ENCODE peak calls at places on chromosomes 16 and 17, in six cellular contexts. Y is HepG2; D is right atrium auricular region; N is SW480; V is CD8-positive, alpha-beta T cell; H is skeletal muscle cell. K is an unnamed sample.

GRCh38 chr17:29283496-29283895 is 10.5 kb downstream of the NUFIP2 start:
- DNase-seq in Y (no peak), D (no peak), N (no peak), V (no peak), H (no peak), K (no peak)

GRCh38 chr16:27318399-27319256 is 4.9 kb downstream of the IL4R start:
- DNase-seq in Y (no peak), D (no peak), N (no peak), V (peak; percentile 22), H (peak; percentile 62), K (no peak)

GRCh38 chr17:75778861-75779249 is 5.8 kb upstream of the UNK start:
- DNase-seq in Y (peak; percentile 49), D (no peak), N (peak; percentile 70), V (peak; percentile 49), H (no peak), K (no peak)

GRCh38 chr16:72172105-72173034 is at the start of gene PMFBP1:
- DNase-seq in Y (peak; percentile 35), D (peak; percentile 72), N (peak; percentile 33), V (no peak), H (peak; percentile 64), K (no peak)

GRCh38 chr17:38871247-38871991 is 1.6 kb downstream of the LASP1 start:
- DNase-seq in Y (peak; percentile 98), D (peak; percentile 81), N (peak; percentile 91), V (peak; percentile 57), H (no peak), K (no peak)

GRCh38 chr16:89490386-89491237 is at the start of gene ANKRD11:
- DNase-seq in Y (peak; percentile 100), D (peak; percentile 100), N (peak; percentile 98), V (peak; percentile 97), H (peak; percentile 99), K (peak; percentile 95)

GRCh38 chr16:84446596-84447392 is 57.7 kb downstream of the MEAK7 start:
- DNase-seq in Y (no peak), D (no peak), N (no peak), V (no peak), H (no peak), K (no peak)

GRCh38 chr17:30309591-30309990 is 17.8 kb upstream of the BLMH start:
- DNase-seq in Y (no peak), D (no peak), N (no peak), V (no peak), H (no peak), K (no peak)

GRCh38 chr17:1325766-1326165 is 46.3 kb downstream of the TRARG1 start:
- DNase-seq in Y (no peak), D (no peak), N (no peak), V (no peak), H (no peak), K (no peak)

GRCh38 chr17:63498621-63499195 is 21.8 kb downstream of the ACE start:
- DNase-seq in Y (peak; percentile 30), D (no peak), N (no peak), V (no peak), H (no peak), K (no peak)

GRCh38 chr16:80656161-80656560 is 115.4 kb downstream of the DYNLRB2 start:
- DNase-seq in Y (no peak), D (no peak), N (no peak), V (no peak), H (no peak), K (no peak)

GRCh38 chr17:50264263-50265113 is 9.8 kb upstream of the TMEM92 start:
- DNase-seq in Y (no peak), D (no peak), N (no peak), V (no peak), H (no peak), K (peak; percentile 8)

GRCh38 chr16:20849587-20850390 is 43.5 kb downstream of the REXO5 start:
- DNase-seq in Y (peak; percentile 68), D (peak; percentile 81), N (peak; percentile 46), V (peak; percentile 48), H (no peak), K (peak; percentile 79)

GRCh38 chr17:33927732-33928133 is 327.4 kb upstream of the CCL2 start:
- DNase-seq in Y (no peak), D (no peak), N (peak; percentile 59), V (no peak), H (no peak), K (no peak)

GRCh38 chr17:4147751-4148310 is 4.8 kb downstream of the CYB5D2 start:
- DNase-seq in Y (no peak), D (no peak), N (no peak), V (no peak), H (no peak), K (no peak)

GRCh38 chr16:74169687-74170522 is 126.7 kb upstream of the PSMD7 start:
- DNase-seq in Y (no peak), D (no peak), N (no peak), V (no peak), H (no peak), K (no peak)

GRCh38 chr17:40158438-40158837 is 18.1 kb downstream of the CASC3 start:
- DNase-seq in Y (no peak), D (no peak), N (no peak), V (no peak), H (no peak), K (no peak)

GRCh38 chr17:28747046-28747691 is 3.4 kb downstream of the TRAF4 start:
- DNase-seq in Y (no peak), D (no peak), N (no peak), V (no peak), H (no peak), K (no peak)

GRCh38 chr17:64229815-64230550 is 33.1 kb downstream of the TEX2 start:
- DNase-seq in Y (no peak), D (no peak), N (no peak), V (no peak), H (no peak), K (no peak)

GRCh38 chr17:59423137-59423703 is 91.8 kb downstream of the YPEL2 start:
- DNase-seq in Y (peak; percentile 55), D (peak; percentile 65), N (no peak), V (no peak), H (peak; percentile 83), K (no peak)

GRCh38 chr16:89283449-89283848 is 65.9 kb downstream of the ZNF778 start:
- DNase-seq in Y (no peak), D (no peak), N (no peak), V (no peak), H (no peak), K (no peak)

GRCh38 chr17:65389956-65390355 is 171.5 kb downstream of the AXIN2 start:
- DNase-seq in Y (no peak), D (no peak), N (peak; percentile 65), V (no peak), H (peak; percentile 7), K (no peak)

GRCh38 chr16:57304169-57305061 is 19.9 kb upstream of the PLLP start:
- DNase-seq in Y (peak; percentile 99), D (peak; percentile 79), N (peak; percentile 59), V (no peak), H (peak; percentile 22), K (no peak)

GRCh38 chr16:85681255-85681654 is 7.5 kb downstream of the GINS2 start:
- DNase-seq in Y (no peak), D (no peak), N (no peak), V (no peak), H (no peak), K (no peak)

K was measured in WERI-Rb-1.